ENCODE peak calls at places on chromosomes 12 and 14, in ten cellular contexts. V is A549; Q is mesothelial cell of epicardium; J is GM13976; T is WTC11; I is activated CD8-positive, alpha-beta T cell treated with anti-CD3 and anti-CD28 coated beads for 36 hours; N is right lobe of liver; L is Panc1; E is esophagus squamous epithelium; D is BJ. Y is an unnamed sample.

GRCh38 chr14:92586001-92586947 is 72.7 kb downstream of the RIN3 start:
- DNase-seq in V (no peak), Q (no peak), J (no peak), T (no peak), I (peak; percentile 64), N (no peak), L (no peak), E (no peak), D (peak; percentile 99), Y (no peak)

GRCh38 chr12:84825149-84825548 is 87.5 kb downstream of the SLC6A15 start:
- DNase-seq in V (no peak), Q (no peak), J (no peak), T (no peak), I (no peak), N (no peak), L (no peak), E (no peak), D (no peak), Y (no peak)

GRCh38 chr12:32535260-32535999 is 136.1 kb downstream of the FGD4 start:
- DNase-seq in V (peak; percentile 31), Q (peak; percentile 65), J (no peak), T (peak; percentile 46), I (no peak), N (peak; percentile 88), L (no peak), E (no peak), D (no peak), Y (peak; percentile 18)

GRCh38 chr12:76637807-76638206 is 78.2 kb upstream of the OSBPL8 start:
- DNase-seq in V (no peak), Q (no peak), J (no peak), T (no peak), I (no peak), N (no peak), L (no peak), E (no peak), D (no peak), Y (no peak)

GRCh38 chr12:25387136-25388050 is 136.7 kb upstream of the KRAS start:
- DNase-seq in V (peak; percentile 54), Q (peak; percentile 81), J (peak; percentile 72), T (peak; percentile 72), I (peak; percentile 85), N (peak; percentile 71), L (peak; percentile 92), E (no peak), D (peak; percentile 44), Y (peak; percentile 45)

GRCh38 chr12:38392584-38393144 is 76.1 kb downstream of the ALG10B start:
- DNase-seq in V (no peak), Q (no peak), J (no peak), T (no peak), I (no peak), N (no peak), L (no peak), E (no peak), D (no peak), Y (no peak)

GRCh38 chr14:75286313-75286712 is 7.7 kb downstream of the FOS start:
- DNase-seq in V (no peak), Q (no peak), J (no peak), T (no peak), I (no peak), N (no peak), L (no peak), E (no peak), D (no peak), Y (no peak)

GRCh38 chr12:7145671-7146070 is 15.5 kb downstream of the CLSTN3 start:
- DNase-seq in V (no peak), Q (no peak), J (no peak), T (no peak), I (no peak), N (no peak), L (no peak), E (no peak), D (no peak), Y (no peak)

GRCh38 chr12:122319312-122319638 is 53.0 kb upstream of the VPS33A start:
- DNase-seq in V (no peak), Q (no peak), J (no peak), T (no peak), I (no peak), N (no peak), L (no peak), E (no peak), D (no peak), Y (no peak)

GRCh38 chr14:51922624-51923023 is 62.2 kb downstream of the GNG2 start:
- DNase-seq in V (no peak), Q (no peak), J (no peak), T (no peak), I (no peak), N (no peak), L (no peak), E (no peak), D (no peak), Y (no peak)

GRCh38 chr12:64116969-64117368 is 105.1 kb downstream of the KICS2 start:
- DNase-seq in V (no peak), Q (no peak), J (no peak), T (no peak), I (no peak), N (no peak), L (no peak), E (no peak), D (no peak), Y (no peak)

GRCh38 chr12:56601503-56601902 is 28.6 kb downstream of the BAZ2A start:
- DNase-seq in V (peak; percentile 29), Q (no peak), J (peak; percentile 51), T (peak; percentile 53), I (peak; percentile 58), N (no peak), L (no peak), E (no peak), D (no peak), Y (no peak)

GRCh38 chr14:39219075-39219499 is 14.6 kb upstream of the MIA2 start:
- DNase-seq in V (peak; percentile 15), Q (no peak), J (no peak), T (no peak), I (no peak), N (no peak), L (no peak), E (no peak), D (peak; percentile 47), Y (no peak)

GRCh38 chr12:79939728-79940306 is 4.9 kb upstream of the PPP1R12A start:
- DNase-seq in V (no peak), Q (no peak), J (no peak), T (no peak), I (no peak), N (no peak), L (no peak), E (no peak), D (no peak), Y (no peak)

GRCh38 chr12:53219116-53219955 is 12.3 kb upstream of the ITGB7 start:
- DNase-seq in V (peak; percentile 61), Q (no peak), J (peak; percentile 74), T (no peak), I (peak; percentile 83), N (no peak), L (no peak), E (no peak), D (no peak), Y (no peak)

GRCh38 chr14:20652996-20653975 is 11.8 kb upstream of the OR6S1 start:
- DNase-seq in V (peak; percentile 64), Q (no peak), J (peak; percentile 59), T (peak; percentile 91), I (peak; percentile 86), N (no peak), L (peak; percentile 96), E (no peak), D (no peak), Y (no peak)

DNA sequence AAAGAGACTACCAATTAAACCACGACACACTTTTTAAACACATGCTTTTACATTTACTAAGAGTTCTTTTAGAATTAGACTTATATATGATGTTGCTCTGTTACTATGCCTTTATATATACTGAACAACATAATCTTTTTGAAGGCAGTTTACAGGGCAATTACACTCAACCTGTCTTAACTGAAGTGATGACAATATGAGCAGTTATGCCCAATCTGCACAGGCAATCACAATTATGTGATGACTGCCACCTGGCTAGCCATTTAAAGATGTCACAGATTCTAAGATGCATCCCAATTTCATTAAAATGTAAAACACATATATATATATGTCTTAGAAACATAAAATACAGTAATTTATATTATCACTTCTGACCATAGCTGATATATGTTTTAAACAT is 112.6 kb downstream of the STXBP6 start:
- DNase-seq in V (no peak), Q (no peak), J (no peak), T (no peak), I (no peak), N (no peak), L (no peak), E (no peak), D (no peak), Y (no peak)
- TF ChIP-seq CTCF in V (no peak), Q (no peak), J (no peak), T (no peak), I (no peak), N (no peak), L (no peak), E (no peak), D (no peak), Y (no peak)

GRCh38 chr14:30657606-30658163 is 35.6 kb downstream of the SCFD1 start:
- DNase-seq in V (peak; percentile 3), Q (no peak), J (no peak), T (no peak), I (no peak), N (no peak), L (no peak), E (no peak), D (no peak), Y (no peak)
- TF ChIP-seq CTCF in V (peak; percentile 48), Q (peak; percentile 51), J (peak; percentile 21), T (peak; percentile 13), I (peak; percentile 50), N (no peak), L (peak; percentile 14), E (no peak), D (peak; percentile 36), Y (no peak)

GRCh38 chr14:29536886-29537511 is 390.6 kb downstream of the PRKD1 start:
- DNase-seq in V (no peak), Q (no peak), J (no peak), T (no peak), I (no peak), N (no peak), L (no peak), E (no peak), D (no peak), Y (no peak)
- TF ChIP-seq CTCF in V (peak; percentile 62), Q (peak; percentile 70), J (no peak), T (no peak), I (no peak), N (peak; percentile 48), L (peak; percentile 49), E (peak; percentile 35), D (peak; percentile 51), Y (no peak)

DNA sequence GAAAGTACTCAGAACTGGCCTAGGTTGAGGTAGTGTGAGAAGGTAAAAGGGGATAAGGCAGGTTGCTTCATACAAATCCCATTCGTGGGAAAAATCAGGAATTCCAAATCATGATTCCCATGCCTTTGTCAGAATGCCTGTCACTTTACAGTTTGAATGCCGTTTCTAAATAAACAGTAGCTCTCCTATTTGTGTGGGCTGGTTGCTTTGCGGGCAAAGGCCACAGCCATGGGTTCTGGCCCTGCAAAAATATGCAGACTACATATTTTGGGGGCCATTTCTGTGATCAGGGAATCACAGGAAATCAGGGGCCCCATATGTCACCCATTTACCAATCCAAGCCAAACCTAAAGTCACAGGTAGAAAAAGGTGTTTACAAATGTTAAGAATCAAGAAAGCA is 161.3 kb upstream of the BMP4 start:
- DNase-seq in V (no peak), Q (no peak), J (no peak), T (no peak), I (no peak), N (no peak), L (no peak), E (no peak), D (no peak), Y (no peak)
- TF ChIP-seq CTCF in V (no peak), Q (no peak), J (no peak), T (no peak), I (no peak), N (no peak), L (no peak), E (no peak), D (no peak), Y (no peak)

GRCh38 chr12:93763746-93764147 is 86.6 kb downstream of the CRADD start:
- DNase-seq in V (no peak), Q (no peak), J (no peak), T (no peak), I (no peak), N (no peak), L (no peak), E (no peak), D (no peak), Y (no peak)
- TF ChIP-seq CTCF in V (peak; percentile 36), Q (no peak), J (no peak), T (no peak), I (no peak), N (no peak), L (peak; percentile 56), E (no peak), D (no peak), Y (no peak)